ENCODE peak calls at places on chromosomes 7 and 10, in four cellular contexts. Z is H1, E is HepG2, N is GM12878. F is an unnamed sample.

GRCh38 chr7:43057151-43057550 is 55.3 kb upstream of the HECW1 start:
- DNase-seq in E (no peak), N (no peak), Z (no peak), F (no peak)

GRCh38 chr7:33286521-33286920 is 157.2 kb downstream of the BBS9 start:
- DNase-seq in E (no peak), Z (no peak), N (no peak), F (no peak)

GRCh38 chr7:22397981-22398380 is 41.0 kb upstream of the RAPGEF5 start:
- DNase-seq in E (no peak), Z (no peak), N (no peak), F (no peak)

GRCh38 chr7:150450491-150450992 is at the start of gene GIMAP8:
- DNase-seq in E (no peak), Z (no peak), N (no peak), F (no peak)

GRCh38 chr10:126702181-126702580 is 31.7 kb upstream of the C10orf90 start:
- DNase-seq in E (no peak), Z (no peak), N (no peak), F (no peak)

GRCh38 chr10:33542747-33543505 is 208.5 kb upstream of the NRP1 start:
- DNase-seq in Z (no peak), E (no peak), N (no peak), F (no peak)

GRCh38 chr10:78688945-78689935 is 379.5 kb upstream of the ZMIZ1 start:
- DNase-seq in Z (no peak), E (no peak), N (no peak), F (no peak)

GRCh38 chr7:121714559-121715303 is 158.2 kb upstream of the PTPRZ1 start:
- DNase-seq in N (no peak), Z (no peak), E (peak), F (no peak)

GRCh38 chr10:48455055-48455391 is 148.5 kb downstream of the MAPK8 start:
- DNase-seq in Z (no peak), E (no peak), N (no peak), F (no peak)

GRCh38 chr7:706721-707120 is 19.8 kb upstream of the DNAAF5 start:
- DNase-seq in N (no peak), E (no peak), Z (no peak), F (no peak)

GRCh38 chr7:44740040-44740439 is 8.6 kb upstream of the ZMIZ2 start:
- DNase-seq in Z (no peak), E (no peak), N (no peak), F (no peak)

GRCh38 chr7:123229426-123229825 is 29.7 kb upstream of the SLC13A1 start:
- DNase-seq in Z (no peak), E (no peak), N (no peak), F (no peak)

GRCh38 chr7:112204072-112204775 is 2.0 kb downstream of the DOCK4 start:
- DNase-seq in N (no peak), E (no peak), Z (no peak), F (no peak)

GRCh38 chr10:49611815-49612512 is 1.9 kb downstream of the SLC18A3 start:
- DNase-seq in N (no peak), E (no peak), Z (no peak), F (no peak)

GRCh38 chr10:13382759-13383753 is 35.0 kb upstream of the SEPHS1 start:
- DNase-seq in N (no peak), E (no peak), Z (no peak), F (no peak)

GRCh38 chr7:41910916-41911315 is 208.0 kb upstream of the INHBA start:
- DNase-seq in Z (no peak), E (no peak), N (no peak), F (no peak)

GRCh38 chr7:42096681-42097637 is 140.1 kb downstream of the GLI3 start:
- DNase-seq in N (no peak), Z (no peak), E (no peak), F (no peak)

GRCh38 chr7:14888904-14889482 is 13.6 kb downstream of the DGKB start:
- DNase-seq in N (no peak), E (no peak), Z (no peak), F (no peak)

GRCh38 chr7:6186578-6186977 is 85.8 kb downstream of the CYTH3 start:
- DNase-seq in N (no peak), E (no peak), Z (no peak), F (no peak)

GRCh38 chr10:83606275-83606674 is 533.0 kb upstream of the GHITM start:
- DNase-seq in N (no peak), E (no peak), Z (no peak), F (no peak)

GRCh38 chr7:110130669-110131068 is 960.3 kb upstream of the LRRN3 start:
- DNase-seq in N (no peak), Z (no peak), E (no peak), F (no peak)

GRCh38 chr10:77188511-77188910 is 449.1 kb downstream of the KCNMA1 start:
- DNase-seq in N (no peak), E (no peak), Z (no peak), F (no peak)

GRCh38 chr10:127694580-127695193 is 42.3 kb upstream of the FOXI2 start:
- DNase-seq in Z (peak), E (peak), N (no peak), F (peak)

GRCh38 chr7:55951637-55952351 is at the start of gene MRPS17:
- DNase-seq in E (peak), N (peak), Z (peak), F (peak)

GRCh38 chr10:132817701-132818211 is 31.8 kb upstream of the NKX6-2 start:
- DNase-seq in N (no peak), E (no peak), Z (no peak), F (no peak)

GRCh38 chr10:28668363-28669226 is 8.7 kb upstream of the BAMBI start:
- DNase-seq in Z (no peak), N (no peak), E (no peak), F (no peak)

GRCh38 chr7:99218406-99219184 is 10.7 kb upstream of the KPNA7 start:
- DNase-seq in N (no peak), Z (no peak), E (no peak), F (no peak)

GRCh38 chr7:95006010-95006409 is 98.6 kb downstream of the PPP1R9A start:
- DNase-seq in N (no peak), Z (no peak), E (no peak), F (no peak)

GRCh38 chr7:95012001-95012400 is 104.6 kb downstream of the PPP1R9A start:
- DNase-seq in Z (no peak), N (no peak), E (no peak), F (no peak)

GRCh38 chr7:95011156-95011928 is 103.9 kb downstream of the PPP1R9A start:
- DNase-seq in Z (no peak), N (no peak), E (no peak), F (no peak)
- H3K4me3 ChIP-seq in Z (no peak), N (no peak), E (no peak), F (no peak)

GRCh38 chr7:47391726-47392125 is 190.2 kb downstream of the TNS3 start:
- DNase-seq in N (no peak), Z (no peak), E (no peak), F (no peak)

GRCh38 chr7:47392241-47392759 is 189.6 kb downstream of the TNS3 start:
- DNase-seq in N (no peak), E (no peak), Z (no peak), F (no peak)

GRCh38 chr7:47393406-47393805 is 188.5 kb downstream of the TNS3 start:
- DNase-seq in N (no peak), Z (no peak), E (no peak), F (no peak)

GRCh38 chr7:47394751-47395252 is 187.1 kb downstream of the TNS3 start:
- DNase-seq in E (no peak), Z (no peak), N (no peak), F (no peak)

GRCh38 chr7:47394216-47394615 is 187.7 kb downstream of the TNS3 start:
- DNase-seq in E (no peak), Z (no peak), N (no peak), F (no peak)
- TF ChIP-seq SUZ12 in E (no peak), Z (no peak), N (no peak), F (no peak)

GRCh38 chr7:128911441-128912031 is 1.0 kb upstream of the KCP start:
- DNase-seq in Z (no peak), E (no peak), N (no peak), F (peak)

GRCh38 chr7:128909605-128910568 is 622 bp downstream of the KCP start:
- DNase-seq in E (no peak), Z (no peak), N (no peak), F (no peak)

GRCh38 chr7:128912281-128912680 is 1.8 kb upstream of the KCP start:
- DNase-seq in N (no peak), E (no peak), Z (no peak), F (no peak)

GRCh38 chr7:128908750-128909385 is 1.6 kb downstream of the KCP start:
- DNase-seq in Z (no peak), N (no peak), E (no peak), F (no peak)

GRCh38 chr7:128910569-128910945 is at the start of gene KCP:
- DNase-seq in N (no peak), E (no peak), Z (no peak), F (no peak)
- TF ChIP-seq YY1 in N (no peak), E (no peak), Z (no peak), F (no peak)

GRCh38 chr7:20786779-20787651 is at the start of gene SP8:
- DNase-seq in N (no peak), E (peak), Z (no peak), F (no peak)
- H3K4me3 ChIP-seq in N (no peak), E (peak), Z (peak), F (peak)

GRCh38 chr10:21523007-21523406 is 2.5 kb downstream of the SKIDA1 start:
- DNase-seq in E (no peak), Z (no peak), N (no peak), F (no peak)

GRCh38 chr10:21521910-21522533 is 3.5 kb downstream of the SKIDA1 start:
- DNase-seq in N (no peak), E (no peak), Z (no peak), F (no peak)

GRCh38 chr10:21524526-21525366 is 736 bp downstream of the SKIDA1 start:
- DNase-seq in E (peak), Z (no peak), N (no peak), F (no peak)

GRCh38 chr10:21524131-21524525 is 1.4 kb downstream of the SKIDA1 start:
- DNase-seq in E (no peak), N (no peak), Z (no peak), F (no peak)

GRCh38 chr10:21523557-21524008 is 1.9 kb downstream of the SKIDA1 start:
- DNase-seq in E (peak), Z (no peak), N (no peak), F (no peak)
- TF ChIP-seq SUZ12 in E (no peak), Z (no peak), N (no peak), F (no peak)